ENCODE peak calls at places on chromosomes 11 and 22, in nine cellular contexts. C, D, S, F, U, B, V, W and N are unnamed samples.

GRCh38 chr11:61028135-61028729 is 56.8 kb downstream of the CD6 start:
- DNase-seq in C (no peak), D (no peak), S (no peak), F (no peak), U (no peak), B (no peak), V (no peak), W (no peak), N (no peak)

GRCh38 chr11:129375731-129376657 is at the start of gene BARX2:
- DNase-seq in C (peak), D (peak), S (peak), F (no peak), U (peak), B (peak), V (no peak), W (peak), N (peak)

GRCh38 chr22:41813726-41814410 is 13.4 kb downstream of the CCDC134 start:
- DNase-seq in C (no peak), D (no peak), S (no peak), F (no peak), U (no peak), B (no peak), V (no peak), W (no peak), N (no peak)

GRCh38 chr11:118437736-118438125 is 1.4 kb downstream of the KMT2A start:
- DNase-seq in C (no peak), D (peak), S (peak), F (no peak), U (peak), B (peak), V (no peak), W (peak), N (no peak)

GRCh38 chr22:44583076-44583760 is 85.2 kb upstream of the RTL6 start:
- DNase-seq in C (peak), D (peak), S (no peak), F (no peak), U (no peak), B (peak), V (no peak), W (no peak), N (no peak)

GRCh38 chr11:35980646-35981402 is 37.0 kb downstream of the LDLRAD3 start:
- DNase-seq in C (no peak), D (peak), S (no peak), F (no peak), U (no peak), B (peak), V (no peak), W (no peak), N (peak)

GRCh38 chr22:23182289-23183106 is 2.2 kb downstream of the BCR start:
- DNase-seq in C (no peak), D (peak), S (peak), F (no peak), U (no peak), B (no peak), V (no peak), W (peak), N (no peak)

GRCh38 chr11:84549221-84549620 is 1077.9 kb downstream of the DLG2 start:
- DNase-seq in C (no peak), D (no peak), S (no peak), F (no peak), U (no peak), B (peak), V (no peak), W (no peak), N (no peak)

GRCh38 chr11:103395612-103396011 is 286.4 kb downstream of the DYNC2H1 start:
- DNase-seq in C (no peak), D (peak), S (peak), F (no peak), U (no peak), B (peak), V (no peak), W (no peak), N (peak)

GRCh38 chr11:123373754-123374621 is 56.1 kb upstream of the GRAMD1B start:
- DNase-seq in C (no peak), D (no peak), S (no peak), F (no peak), U (no peak), B (no peak), V (no peak), W (no peak), N (no peak)

GRCh38 chr11:64469288-64469687 is 110.3 kb downstream of the RPS6KA4 start:
- DNase-seq in C (no peak), D (no peak), S (no peak), F (no peak), U (no peak), B (no peak), V (no peak), W (no peak), N (no peak)

GRCh38 chr22:38513063-38513462 is 7.0 kb upstream of the DDX17 start:
- DNase-seq in C (no peak), D (no peak), S (peak), F (no peak), U (no peak), B (no peak), V (no peak), W (no peak), N (no peak)

GRCh38 chr11:44622190-44622650 is 56.8 kb downstream of the CD82 start:
- DNase-seq in C (peak), D (no peak), S (no peak), F (no peak), U (peak), B (no peak), V (no peak), W (no peak), N (no peak)

GRCh38 chr11:104609766-104610165 is 288.5 kb downstream of the CASP12 start:
- DNase-seq in C (no peak), D (no peak), S (no peak), F (no peak), U (no peak), B (no peak), V (no peak), W (no peak), N (no peak)

GRCh38 chr11:124669193-124669592 is 4.3 kb downstream of the SIAE start:
- DNase-seq in C (no peak), D (peak), S (peak), F (no peak), U (no peak), B (peak), V (no peak), W (peak), N (no peak)

GRCh38 chr22:29344137-29344536 is 28.6 kb upstream of the RASL10A start:
- DNase-seq in C (peak), D (peak), S (peak), F (no peak), U (peak), B (peak), V (no peak), W (peak), N (peak)

GRCh38 chr22:17230239-17230638 is 11.0 kb upstream of the ADA2 start:
- DNase-seq in C (no peak), D (no peak), S (no peak), F (no peak), U (no peak), B (no peak), V (no peak), W (peak), N (no peak)

GRCh38 chr11:88448131-88448530 is 110.6 kb upstream of the CTSC start:
- DNase-seq in C (no peak), D (no peak), S (no peak), F (no peak), U (no peak), B (no peak), V (no peak), W (no peak), N (no peak)

GRCh38 chr11:114161486-114162250 is 102.2 kb downstream of the ZBTB16 start:
- DNase-seq in C (no peak), D (no peak), S (no peak), F (no peak), U (no peak), B (no peak), V (no peak), W (no peak), N (no peak)

GRCh38 chr22:20428496-20429253 is 8.9 kb downstream of the SCARF2 start:
- DNase-seq in C (no peak), D (no peak), S (no peak), F (no peak), U (no peak), B (no peak), V (no peak), W (no peak), N (no peak)

GRCh38 chr11:102447941-102448868 is 4.4 kb downstream of the TMEM123 start:
- DNase-seq in C (no peak), D (no peak), S (no peak), F (no peak), U (no peak), B (no peak), V (no peak), W (no peak), N (no peak)

GRCh38 chr11:69922015-69922595 is 102.9 kb upstream of the FGF3 start:
- DNase-seq in C (peak), D (no peak), S (no peak), F (no peak), U (no peak), B (no peak), V (no peak), W (no peak), N (no peak)

GRCh38 chr11:102157219-102157618 is 47.0 kb downstream of the YAP1 start:
- DNase-seq in C (no peak), D (peak), S (no peak), F (no peak), U (peak), B (peak), V (no peak), W (peak), N (peak)

GRCh38 chr11:92797874-92798273 is 171.6 kb upstream of the MTNR1B start:
- DNase-seq in C (no peak), D (no peak), S (no peak), F (no peak), U (no peak), B (no peak), V (no peak), W (no peak), N (no peak)

GRCh38 chr11:70068345-70068744 is 9.8 kb upstream of the ANO1 start:
- DNase-seq in C (no peak), D (no peak), S (no peak), F (no peak), U (no peak), B (no peak), V (no peak), W (no peak), N (no peak)

DNA sequence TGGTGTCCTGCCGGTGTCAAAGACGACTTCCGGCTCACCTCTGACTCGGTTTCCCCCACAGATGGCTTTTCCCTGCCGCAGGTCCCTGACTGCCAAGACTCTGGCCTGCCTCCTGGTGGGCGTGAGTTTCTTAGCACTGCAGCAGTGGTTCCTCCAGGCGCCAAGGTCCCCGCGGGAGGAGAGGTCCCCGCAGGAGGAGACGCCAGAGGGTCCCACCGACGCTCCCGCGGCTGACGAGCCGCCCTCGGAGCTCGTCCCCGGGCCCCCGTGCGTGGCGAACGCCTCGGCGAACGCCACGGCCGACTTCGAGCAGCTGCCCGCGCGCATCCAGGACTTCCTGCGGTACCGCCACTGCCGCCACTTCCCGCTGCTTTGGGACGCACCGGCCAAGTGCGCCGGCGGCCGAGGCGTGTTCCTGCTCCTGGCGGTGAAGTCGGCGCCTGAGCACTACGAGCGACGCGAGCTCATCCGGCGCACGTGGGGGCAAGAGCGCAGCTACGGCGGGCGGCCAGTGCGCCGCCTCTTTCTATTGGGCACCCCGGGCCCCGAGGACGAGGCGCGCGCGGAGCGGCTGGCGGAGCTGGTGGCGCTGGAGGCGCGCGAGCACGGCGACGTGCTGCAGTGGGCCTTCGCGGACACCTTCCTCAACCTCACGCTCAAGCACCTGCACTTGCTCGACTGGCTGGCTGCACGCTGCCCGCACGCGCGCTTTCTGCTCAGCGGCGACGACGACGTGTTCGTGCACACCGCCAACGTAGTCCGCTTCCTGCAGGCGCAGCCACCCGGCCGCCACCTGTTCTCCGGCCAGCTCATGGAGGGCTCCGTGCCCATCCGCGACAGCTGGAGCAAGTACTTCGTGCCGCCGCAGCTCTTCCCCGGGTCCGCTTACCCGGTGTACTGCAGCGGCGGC is 5.5 kb downstream of the B3GNT6 start:
- DNase-seq in C (peak), D (peak), S (peak), F (no peak), U (no peak), B (peak), V (no peak), W (no peak), N (no peak)
- H3K4me3 ChIP-seq in C (peak), D (peak), S (no peak), F (peak), U (peak), B (no peak), V (peak), W (peak), N (peak)

GRCh38 chr11:47062736-47063135 is 113.9 kb downstream of the ARFGAP2 start:
- DNase-seq in C (no peak), D (no peak), S (no peak), F (no peak), U (no peak), B (no peak), V (no peak), W (no peak), N (no peak)

GRCh38 chr11:47056261-47056915 is 119.8 kb downstream of the CSTPP1 start:
- DNase-seq in C (no peak), D (peak), S (no peak), F (no peak), U (no peak), B (peak), V (no peak), W (no peak), N (peak)

GRCh38 chr11:47060807-47061206 is 115.9 kb downstream of the ARFGAP2 start:
- DNase-seq in C (no peak), D (peak), S (peak), F (no peak), U (no peak), B (peak), V (no peak), W (no peak), N (no peak)

GRCh38 chr11:47057374-47057773 is 119.3 kb downstream of the ARFGAP2 start:
- DNase-seq in C (no peak), D (peak), S (peak), F (no peak), U (no peak), B (no peak), V (no peak), W (no peak), N (no peak)

GRCh38 chr11:47061429-47062178 is 115.1 kb downstream of the ARFGAP2 start:
- DNase-seq in C (no peak), D (no peak), S (peak), F (no peak), U (no peak), B (no peak), V (no peak), W (no peak), N (no peak)
- H3K4me3 ChIP-seq in C (no peak), D (no peak), S (no peak), F (no peak), U (no peak), B (no peak), V (no peak), W (no peak), N (no peak)

GRCh38 chr11:117198613-117199012 is 557 bp upstream of the TAGLN start:
- DNase-seq in C (no peak), D (no peak), S (no peak), F (no peak), U (no peak), B (no peak), V (no peak), W (no peak), N (no peak)
- H3K4me3 ChIP-seq in C (peak), D (peak), S (no peak), F (no peak), U (peak), B (peak), V (peak), W (peak), N (peak)

GRCh38 chr11:2136952-2137201 is 2.3 kb downstream of the IGF2 start:
- DNase-seq in C (no peak), D (no peak), S (no peak), F (no peak), U (no peak), B (no peak), V (no peak), W (no peak), N (no peak)
- H3K4me3 ChIP-seq in C (no peak), D (peak), S (no peak), F (no peak), U (peak), B (no peak), V (no peak), W (no peak), N (peak)

DNA sequence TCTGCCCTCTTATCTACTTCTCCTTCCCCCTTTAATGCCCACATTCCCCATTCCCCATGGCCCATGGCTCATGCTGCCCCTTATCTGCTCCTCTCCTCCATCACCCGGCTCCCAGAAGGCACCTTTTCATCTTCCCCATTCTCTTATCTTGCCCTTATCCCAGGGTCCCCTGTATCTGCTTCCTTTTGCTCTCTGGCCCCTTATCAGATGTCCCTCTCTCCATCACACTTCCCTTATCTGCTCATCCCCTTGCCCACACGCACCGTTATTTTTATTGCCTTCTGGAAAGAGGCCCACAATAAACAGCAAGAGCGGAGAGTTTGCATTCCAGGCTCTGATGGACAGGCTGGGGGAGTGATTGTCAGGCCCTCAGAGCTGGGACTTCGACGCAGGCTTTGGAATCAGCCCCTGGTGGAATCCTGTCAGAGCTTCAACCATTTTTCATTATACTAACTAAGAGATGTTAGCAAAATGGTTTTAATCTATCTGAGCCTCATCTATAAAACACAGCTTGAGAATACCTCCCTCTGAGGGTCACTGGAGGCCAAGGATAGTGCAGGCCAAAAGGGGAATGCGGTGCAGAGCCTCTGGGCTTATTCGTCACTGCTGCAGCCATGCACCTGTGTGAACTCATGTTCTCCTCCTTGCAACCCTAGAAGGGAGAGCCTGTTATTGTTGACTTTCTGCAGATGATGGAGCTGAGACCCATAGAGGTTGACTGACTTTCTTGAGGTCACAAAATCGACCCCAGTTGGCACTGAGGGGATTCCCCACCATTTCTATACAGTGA is 37.0 kb upstream of the LRRC55 start:
- DNase-seq in C (no peak), D (no peak), S (peak), F (no peak), U (no peak), B (no peak), V (no peak), W (no peak), N (no peak)
- H3K4me3 ChIP-seq in C (no peak), D (no peak), S (no peak), F (no peak), U (no peak), B (no peak), V (no peak), W (no peak), N (no peak)

GRCh38 chr22:43127166-43127908 is 15.9 kb downstream of the MCAT start:
- DNase-seq in C (no peak), D (no peak), S (no peak), F (no peak), U (no peak), B (no peak), V (no peak), W (no peak), N (no peak)
- H3K4me3 ChIP-seq in C (no peak), D (no peak), S (no peak), F (no peak), U (no peak), B (no peak), V (no peak), W (no peak), N (no peak)

DNA sequence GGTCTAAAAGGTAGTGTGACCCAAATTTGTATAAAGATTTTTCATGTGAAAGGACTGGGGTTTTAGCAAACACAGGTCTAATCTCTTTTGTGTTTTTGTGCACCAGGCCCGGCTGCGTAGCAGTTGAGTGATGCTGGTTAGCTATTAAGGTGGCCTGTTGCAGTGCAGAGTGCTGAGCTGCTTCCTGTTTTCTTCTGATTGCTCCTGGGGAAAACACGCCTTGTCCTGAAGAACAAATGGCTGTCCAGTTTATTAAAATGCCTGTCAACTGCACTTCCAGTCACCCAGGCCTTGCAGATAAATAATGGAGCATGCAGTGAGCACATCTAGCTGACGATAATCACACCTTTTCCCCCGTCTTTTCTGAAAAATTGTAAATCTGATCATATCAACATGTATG is 1.8 kb downstream of the SRSF8 start:
- DNase-seq in C (peak), D (peak), S (peak), F (peak), U (peak), B (peak), V (peak), W (peak), N (peak)
- H3K4me3 ChIP-seq in C (peak), D (peak), S (no peak), F (peak), U (peak), B (peak), V (peak), W (peak), N (peak)

GRCh38 chr22:49045276-49045675 is 782.4 kb downstream of the BRD1 start:
- DNase-seq in C (no peak), D (no peak), S (no peak), F (no peak), U (no peak), B (no peak), V (no peak), W (no peak), N (no peak)

GRCh38 chr22:49046546-49047305 is 780.9 kb downstream of the BRD1 start:
- DNase-seq in C (peak), D (no peak), S (peak), F (no peak), U (no peak), B (no peak), V (no peak), W (no peak), N (no peak)

GRCh38 chr22:49048591-49048990 is 779.1 kb downstream of the BRD1 start:
- DNase-seq in C (no peak), D (no peak), S (no peak), F (no peak), U (no peak), B (no peak), V (no peak), W (no peak), N (no peak)

GRCh38 chr22:49046000-49046545 is 781.6 kb downstream of the BRD1 start:
- DNase-seq in C (no peak), D (no peak), S (no peak), F (no peak), U (no peak), B (no peak), V (no peak), W (no peak), N (no peak)

GRCh38 chr22:49047461-49047860 is 780.2 kb downstream of the BRD1 start:
- DNase-seq in C (no peak), D (no peak), S (no peak), F (no peak), U (no peak), B (no peak), V (no peak), W (no peak), N (no peak)
- H3K4me3 ChIP-seq in C (no peak), D (no peak), S (no peak), F (no peak), U (no peak), B (no peak), V (no peak), W (no peak), N (no peak)

DNA sequence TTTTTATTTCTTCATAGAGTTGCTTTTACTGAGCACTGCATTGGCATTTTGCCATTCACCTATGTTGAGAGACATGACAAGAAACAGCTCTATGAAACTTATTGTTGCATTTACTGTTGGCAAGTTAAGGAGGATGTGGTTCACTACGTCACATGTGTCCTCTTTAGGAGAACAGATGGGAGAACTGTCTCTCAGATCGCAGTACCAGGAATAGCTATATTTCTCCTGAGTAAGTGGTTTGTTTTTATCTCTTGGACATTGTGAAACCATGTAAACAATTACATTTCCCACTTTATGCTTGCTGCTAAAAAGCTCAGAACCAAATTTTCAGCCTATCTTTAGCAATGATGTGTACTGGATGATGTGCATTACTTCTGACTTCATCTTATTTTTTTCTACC is 34.8 kb upstream of the PSMA1 start:
- DNase-seq in C (no peak), D (peak), S (no peak), F (no peak), U (no peak), B (peak), V (no peak), W (peak), N (peak)
- H3K4me3 ChIP-seq in C (no peak), D (no peak), S (no peak), F (peak), U (no peak), B (no peak), V (no peak), W (no peak), N (no peak)